ENCODE peak calls at places on chromosomes 4 and X, in four cellular contexts. One of them, this sample, is unnamed.

GRCh38 chr4:76947369-76947768 is 2.2 kb upstream of the SEPTIN11 start:
- DNase-seq in SK-N-SH: no peak
- DNase-seq in tibial nerve: no peak
- DNase-seq in A673: no peak
- DNase-seq in this sample: no peak

GRCh38 chrX:38803286-38803608 is 2.0 kb downstream of the MID1IP1 start:
- DNase-seq in A673: peak; percentile 21
- DNase-seq in tibial nerve: no peak
- DNase-seq in SK-N-SH: no peak
- DNase-seq in this sample: no peak

GRCh38 chr4:141246243-141246642 is 25.5 kb downstream of the ZNF330 start:
- DNase-seq in tibial nerve: no peak
- DNase-seq in A673: no peak
- DNase-seq in SK-N-SH: no peak
- DNase-seq in this sample: no peak

GRCh38 chrX:73524906-73525305 is 38.1 kb upstream of the CHIC1 start:
- DNase-seq in SK-N-SH: no peak
- DNase-seq in tibial nerve: no peak
- DNase-seq in A673: no peak
- DNase-seq in this sample: no peak

GRCh38 chr4:155119006-155119405 is 89.4 kb upstream of the NPY2R start:
- DNase-seq in SK-N-SH: no peak
- DNase-seq in tibial nerve: no peak
- DNase-seq in A673: no peak
- DNase-seq in this sample: no peak

GRCh38 chr4:17788956-17789355 is 7.5 kb upstream of the FAM184B start:
- DNase-seq in A673: no peak
- DNase-seq in tibial nerve: no peak
- DNase-seq in SK-N-SH: no peak
- DNase-seq in this sample: no peak

GRCh38 chr4:19301527-19301926 is 950.2 kb upstream of the SLIT2 start:
- DNase-seq in A673: no peak
- DNase-seq in SK-N-SH: no peak
- DNase-seq in tibial nerve: no peak
- DNase-seq in this sample: no peak

GRCh38 chrX:27893871-27894270 is 86.1 kb downstream of the MAGEB10 start:
- DNase-seq in SK-N-SH: no peak
- DNase-seq in A673: no peak
- DNase-seq in tibial nerve: no peak
- DNase-seq in this sample: no peak

GRCh38 chr4:153156263-153156662 is 48.0 kb upstream of the TRIM2 start:
- DNase-seq in tibial nerve: no peak
- DNase-seq in SK-N-SH: no peak
- DNase-seq in A673: peak; percentile 90
- DNase-seq in this sample: peak; percentile 58

GRCh38 chr4:7281316-7282093 is 89.2 kb downstream of the SORCS2 start:
- DNase-seq in tibial nerve: no peak
- DNase-seq in A673: no peak
- DNase-seq in SK-N-SH: no peak
- DNase-seq in this sample: no peak

GRCh38 chr4:2634014-2634413 is 97.6 kb downstream of the FAM193A start:
- DNase-seq in A673: no peak
- DNase-seq in SK-N-SH: no peak
- DNase-seq in tibial nerve: no peak
- DNase-seq in this sample: no peak

GRCh38 chr4:2636331-2636730 is 99.9 kb downstream of the FAM193A start:
- DNase-seq in tibial nerve: no peak
- DNase-seq in SK-N-SH: no peak
- DNase-seq in A673: no peak
- DNase-seq in this sample: no peak

GRCh38 chr4:2643555-2643954 is 107.1 kb downstream of the FAM193A start:
- DNase-seq in tibial nerve: no peak
- DNase-seq in SK-N-SH: no peak
- DNase-seq in A673: no peak
- DNase-seq in this sample: no peak

GRCh38 chr4:2637956-2638552 is 101.6 kb downstream of the FAM193A start:
- DNase-seq in SK-N-SH: no peak
- DNase-seq in tibial nerve: no peak
- DNase-seq in A673: no peak
- DNase-seq in this sample: no peak

GRCh38 chr4:2638730-2639129 is 102.3 kb downstream of the FAM193A start:
- DNase-seq in SK-N-SH: no peak
- DNase-seq in A673: no peak
- DNase-seq in tibial nerve: no peak
- DNase-seq in this sample: no peak
- H3K36me3 ChIP-seq in SK-N-SH: peaks cover 54% of the 10 kb centered on the region
- H3K36me3 ChIP-seq in A673: peaks cover 27% of the 10 kb centered on the region
- H3K36me3 ChIP-seq in tibial nerve: peaks cover 16% of the 10 kb centered on the region
- H3K36me3 ChIP-seq in this sample: peaks cover 10% of the 10 kb centered on the region

DNA sequence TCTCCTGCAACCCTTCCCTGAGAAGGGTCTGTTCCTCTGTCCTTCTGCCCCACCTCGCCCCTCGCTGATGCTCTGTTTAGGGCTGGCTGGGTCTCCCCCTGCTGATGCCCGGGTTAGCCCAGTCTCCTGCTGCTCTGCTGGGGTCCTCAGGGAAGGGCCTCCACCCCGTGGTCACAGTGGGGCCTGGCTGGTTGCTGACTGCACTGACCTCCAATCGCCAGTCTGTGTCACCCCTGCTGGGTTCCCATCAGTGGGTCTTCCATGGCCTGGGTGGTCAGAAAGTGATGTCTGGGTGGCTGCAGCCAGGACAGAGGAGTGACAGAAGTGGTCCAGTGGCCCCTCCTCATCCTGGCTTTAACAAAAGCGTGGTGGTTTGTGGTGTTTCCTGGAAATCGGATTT is 44.7 kb downstream of the EVC start:
- DNase-seq in SK-N-SH: no peak
- DNase-seq in A673: no peak
- DNase-seq in tibial nerve: no peak
- DNase-seq in this sample: no peak
- H3K36me3 ChIP-seq in SK-N-SH: peaks cover 17% of the 10 kb centered on the region
- H3K36me3 ChIP-seq in A673: peaks cover 12% of the 10 kb centered on the region
- H3K36me3 ChIP-seq in tibial nerve: no peaks in the 10 kb centered on the region
- H3K36me3 ChIP-seq in this sample: peaks cover 9% of the 10 kb centered on the region

DNA sequence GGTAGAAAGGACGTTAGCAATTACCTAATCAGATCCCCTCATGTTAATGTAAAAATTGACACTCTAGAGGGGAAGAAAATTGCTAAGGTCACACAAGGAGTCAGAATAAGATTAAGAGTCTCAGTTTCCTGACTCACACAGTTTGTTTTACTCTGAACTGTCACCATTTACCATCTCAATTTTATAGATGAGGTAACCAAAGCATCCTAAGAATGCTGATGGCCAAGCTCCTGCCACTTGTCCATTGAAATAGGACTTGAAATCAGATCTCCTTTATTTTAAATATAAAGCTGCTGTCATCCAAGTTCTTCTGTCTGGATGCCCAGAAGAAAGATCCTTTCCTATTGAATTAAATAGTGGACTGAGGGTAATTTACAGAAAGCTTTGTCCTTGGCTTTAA is 114.8 kb upstream of the VAMP7 start:
- DNase-seq in A673: no peak
- DNase-seq in SK-N-SH: no peak
- DNase-seq in tibial nerve: no peak
- DNase-seq in this sample: no peak
- H3K36me3 ChIP-seq in A673: no peaks in the 10 kb centered on the region
- H3K36me3 ChIP-seq in SK-N-SH: no peaks in the 10 kb centered on the region
- H3K36me3 ChIP-seq in tibial nerve: no peaks in the 10 kb centered on the region
- H3K36me3 ChIP-seq in this sample: no peaks in the 10 kb centered on the region

GRCh38 chrX:153738056-153738605 is 13.5 kb downstream of the ABCD1 start:
- DNase-seq in A673: no peak
- DNase-seq in tibial nerve: no peak
- DNase-seq in SK-N-SH: no peak
- DNase-seq in this sample: peak; percentile 49

GRCh38 chrX:153736871-153737441 is 12.3 kb downstream of the ABCD1 start:
- DNase-seq in tibial nerve: no peak
- DNase-seq in SK-N-SH: peak; percentile 53
- DNase-seq in A673: no peak
- DNase-seq in this sample: peak; percentile 42

GRCh38 chrX:153740631-153741222 is 16.1 kb downstream of the ABCD1 start:
- DNase-seq in SK-N-SH: no peak
- DNase-seq in tibial nerve: no peak
- DNase-seq in A673: no peak
- DNase-seq in this sample: peak; percentile 27

GRCh38 chrX:153741446-153741845 is 16.8 kb downstream of the ABCD1 start:
- DNase-seq in SK-N-SH: no peak
- DNase-seq in A673: no peak
- DNase-seq in tibial nerve: no peak
- DNase-seq in this sample: peak; percentile 13

GRCh38 chrX:153739754-153740486 is 15.3 kb downstream of the ABCD1 start:
- DNase-seq in SK-N-SH: no peak
- DNase-seq in A673: no peak
- DNase-seq in tibial nerve: no peak
- DNase-seq in this sample: peak; percentile 59
- H3K36me3 ChIP-seq in SK-N-SH: peaks cover 4% of the 10 kb centered on the region
- H3K36me3 ChIP-seq in A673: no peaks in the 10 kb centered on the region
- H3K36me3 ChIP-seq in tibial nerve: no peaks in the 10 kb centered on the region
- H3K36me3 ChIP-seq in this sample: no peaks in the 10 kb centered on the region

This sample was measured in H7.